ENCODE peak calls at places on chromosomes 13 and 19, in nine cellular contexts. One of them, this sample, is unnamed. For H3K4me1, the result is how much of the 10 kb centered on the place peaks cover.

GRCh38 chr19:55676889-55677505 is 2.0 kb downstream of the EPN1 start:
- DNase-seq in PC-3: no peak
- DNase-seq in aorta: no peak
- DNase-seq in GM23338: no peak
- DNase-seq in right cardiac atrium: no peak
- DNase-seq in breast epithelium: no peak
- DNase-seq in A673: no peak
- DNase-seq in heart right ventricle: no peak
- DNase-seq in effector memory CD4-positive, alpha-beta T cell: no peak
- DNase-seq in this sample: no peak

GRCh38 chr13:94558721-94559120 is 37.2 kb downstream of the TGDS start:
- DNase-seq in PC-3: no peak
- DNase-seq in aorta: no peak
- DNase-seq in GM23338: peak
- DNase-seq in right cardiac atrium: no peak
- DNase-seq in breast epithelium: no peak
- DNase-seq in A673: peak
- DNase-seq in heart right ventricle: no peak
- DNase-seq in effector memory CD4-positive, alpha-beta T cell: no peak
- DNase-seq in this sample: no peak

GRCh38 chr19:18225355-18225701 is 910 bp downstream of the PDE4C start:
- DNase-seq in PC-3: no peak
- DNase-seq in aorta: no peak
- DNase-seq in GM23338: no peak
- DNase-seq in right cardiac atrium: no peak
- DNase-seq in breast epithelium: no peak
- DNase-seq in A673: no peak
- DNase-seq in heart right ventricle: no peak
- DNase-seq in effector memory CD4-positive, alpha-beta T cell: no peak
- DNase-seq in this sample: no peak

GRCh38 chr19:6065685-6066365 is 44.5 kb downstream of the RFX2 start:
- DNase-seq in PC-3: peak
- DNase-seq in aorta: peak
- DNase-seq in GM23338: peak
- DNase-seq in right cardiac atrium: peak
- DNase-seq in breast epithelium: peak
- DNase-seq in A673: no peak
- DNase-seq in heart right ventricle: peak
- DNase-seq in effector memory CD4-positive, alpha-beta T cell: peak
- DNase-seq in this sample: no peak

GRCh38 chr13:20943519-20944012 is 41.0 kb upstream of the XPO4 start:
- DNase-seq in PC-3: peak
- DNase-seq in aorta: peak
- DNase-seq in GM23338: peak
- DNase-seq in right cardiac atrium: peak
- DNase-seq in breast epithelium: peak
- DNase-seq in A673: peak
- DNase-seq in heart right ventricle: peak
- DNase-seq in effector memory CD4-positive, alpha-beta T cell: peak
- DNase-seq in this sample: peak

GRCh38 chr13:104382941-104383340 is 1316.7 kb upstream of the SLC10A2 start:
- DNase-seq in PC-3: no peak
- DNase-seq in aorta: no peak
- DNase-seq in GM23338: no peak
- DNase-seq in right cardiac atrium: no peak
- DNase-seq in breast epithelium: no peak
- DNase-seq in A673: no peak
- DNase-seq in heart right ventricle: no peak
- DNase-seq in effector memory CD4-positive, alpha-beta T cell: no peak
- DNase-seq in this sample: no peak

GRCh38 chr13:106095406-106095805 is 440.1 kb downstream of the EFNB2 start:
- DNase-seq in PC-3: no peak
- DNase-seq in aorta: no peak
- DNase-seq in GM23338: no peak
- DNase-seq in right cardiac atrium: no peak
- DNase-seq in breast epithelium: no peak
- DNase-seq in A673: no peak
- DNase-seq in heart right ventricle: no peak
- DNase-seq in effector memory CD4-positive, alpha-beta T cell: no peak
- DNase-seq in this sample: no peak

GRCh38 chr13:49584771-49585182 is 581 bp downstream of the RCBTB1 start:
- DNase-seq in PC-3: peak
- DNase-seq in aorta: no peak
- DNase-seq in GM23338: peak
- DNase-seq in right cardiac atrium: no peak
- DNase-seq in breast epithelium: no peak
- DNase-seq in A673: no peak
- DNase-seq in heart right ventricle: no peak
- DNase-seq in effector memory CD4-positive, alpha-beta T cell: no peak
- DNase-seq in this sample: no peak

GRCh38 chr19:2780284-2780683 is 2.8 kb downstream of the SGTA start:
- DNase-seq in PC-3: no peak
- DNase-seq in aorta: no peak
- DNase-seq in GM23338: no peak
- DNase-seq in right cardiac atrium: no peak
- DNase-seq in breast epithelium: no peak
- DNase-seq in A673: no peak
- DNase-seq in heart right ventricle: no peak
- DNase-seq in effector memory CD4-positive, alpha-beta T cell: no peak
- DNase-seq in this sample: no peak

GRCh38 chr19:42596391-42597071 is 1.8 kb upstream of the CEACAM8 start:
- DNase-seq in PC-3: peak
- DNase-seq in aorta: no peak
- DNase-seq in GM23338: peak
- DNase-seq in right cardiac atrium: peak
- DNase-seq in breast epithelium: no peak
- DNase-seq in A673: peak
- DNase-seq in heart right ventricle: no peak
- DNase-seq in effector memory CD4-positive, alpha-beta T cell: no peak
- DNase-seq in this sample: peak

GRCh38 chr19:336067-336614 is 8.5 kb downstream of the MIER2 start:
- DNase-seq in PC-3: no peak
- DNase-seq in aorta: peak
- DNase-seq in GM23338: no peak
- DNase-seq in right cardiac atrium: no peak
- DNase-seq in breast epithelium: no peak
- DNase-seq in A673: no peak
- DNase-seq in heart right ventricle: no peak
- DNase-seq in effector memory CD4-positive, alpha-beta T cell: no peak
- DNase-seq in this sample: no peak

GRCh38 chr19:44847144-44848035 is 1.3 kb downstream of the NECTIN2 start:
- DNase-seq in PC-3: peak
- DNase-seq in aorta: peak
- DNase-seq in GM23338: peak
- DNase-seq in right cardiac atrium: peak
- DNase-seq in breast epithelium: peak
- DNase-seq in A673: peak
- DNase-seq in heart right ventricle: peak
- DNase-seq in effector memory CD4-positive, alpha-beta T cell: no peak
- DNase-seq in this sample: no peak

GRCh38 chr19:12994701-12995595 is at the start of gene NFIX:
- DNase-seq in PC-3: peak
- DNase-seq in aorta: peak
- DNase-seq in GM23338: peak
- DNase-seq in right cardiac atrium: peak
- DNase-seq in breast epithelium: peak
- DNase-seq in A673: peak
- DNase-seq in heart right ventricle: peak
- DNase-seq in effector memory CD4-positive, alpha-beta T cell: peak
- DNase-seq in this sample: no peak

GRCh38 chr19:34555447-34555846 is 73.9 kb downstream of the WTIP start:
- DNase-seq in PC-3: peak
- DNase-seq in aorta: no peak
- DNase-seq in GM23338: peak
- DNase-seq in right cardiac atrium: no peak
- DNase-seq in breast epithelium: no peak
- DNase-seq in A673: peak
- DNase-seq in heart right ventricle: no peak
- DNase-seq in effector memory CD4-positive, alpha-beta T cell: no peak
- DNase-seq in this sample: no peak

GRCh38 chr13:50934735-50935419 is 25.3 kb downstream of the RNASEH2B start:
- DNase-seq in PC-3: no peak
- DNase-seq in aorta: no peak
- DNase-seq in GM23338: no peak
- DNase-seq in right cardiac atrium: no peak
- DNase-seq in breast epithelium: no peak
- DNase-seq in A673: no peak
- DNase-seq in heart right ventricle: no peak
- DNase-seq in effector memory CD4-positive, alpha-beta T cell: no peak
- DNase-seq in this sample: no peak

GRCh38 chr19:41928754-41929535 is 696 bp upstream of the ERFL start:
- DNase-seq in PC-3: no peak
- DNase-seq in aorta: no peak
- DNase-seq in GM23338: no peak
- DNase-seq in right cardiac atrium: no peak
- DNase-seq in breast epithelium: no peak
- DNase-seq in A673: no peak
- DNase-seq in heart right ventricle: no peak
- DNase-seq in effector memory CD4-positive, alpha-beta T cell: no peak
- DNase-seq in this sample: no peak

GRCh38 chr13:99992376-99992775 is 10.8 kb downstream of the ZIC2 start:
- DNase-seq in PC-3: no peak
- DNase-seq in aorta: no peak
- DNase-seq in GM23338: no peak
- DNase-seq in right cardiac atrium: no peak
- DNase-seq in breast epithelium: no peak
- DNase-seq in A673: peak
- DNase-seq in heart right ventricle: no peak
- DNase-seq in effector memory CD4-positive, alpha-beta T cell: no peak
- DNase-seq in this sample: no peak
- H3K4me3 ChIP-seq in PC-3: no peak
- H3K4me3 ChIP-seq in aorta: no peak
- H3K4me3 ChIP-seq in GM23338: peak
- H3K4me3 ChIP-seq in right cardiac atrium: no peak
- H3K4me3 ChIP-seq in breast epithelium: no peak
- H3K4me3 ChIP-seq in A673: peak
- H3K4me3 ChIP-seq in heart right ventricle: no peak
- H3K4me3 ChIP-seq in effector memory CD4-positive, alpha-beta T cell: no peak
- H3K4me3 ChIP-seq in this sample: no peak

GRCh38 chr19:4375164-4375619 is 25.2 kb downstream of the SH3GL1 start:
- DNase-seq in PC-3: peak
- DNase-seq in aorta: no peak
- DNase-seq in GM23338: peak
- DNase-seq in right cardiac atrium: no peak
- DNase-seq in breast epithelium: peak
- DNase-seq in A673: no peak
- DNase-seq in heart right ventricle: no peak
- DNase-seq in effector memory CD4-positive, alpha-beta T cell: no peak
- DNase-seq in this sample: no peak

GRCh38 chr19:4374451-4375163 is 25.7 kb downstream of the SH3GL1 start:
- DNase-seq in PC-3: peak
- DNase-seq in aorta: peak
- DNase-seq in GM23338: no peak
- DNase-seq in right cardiac atrium: peak
- DNase-seq in breast epithelium: no peak
- DNase-seq in A673: no peak
- DNase-seq in heart right ventricle: peak
- DNase-seq in effector memory CD4-positive, alpha-beta T cell: no peak
- DNase-seq in this sample: no peak

GRCh38 chr19:4376991-4377781 is 23.2 kb downstream of the SH3GL1 start:
- DNase-seq in PC-3: peak
- DNase-seq in aorta: no peak
- DNase-seq in GM23338: no peak
- DNase-seq in right cardiac atrium: peak
- DNase-seq in breast epithelium: no peak
- DNase-seq in A673: no peak
- DNase-seq in heart right ventricle: no peak
- DNase-seq in effector memory CD4-positive, alpha-beta T cell: no peak
- DNase-seq in this sample: no peak

GRCh38 chr19:4375620-4376228 is 24.6 kb downstream of the SH3GL1 start:
- DNase-seq in PC-3: peak
- DNase-seq in aorta: peak
- DNase-seq in GM23338: peak
- DNase-seq in right cardiac atrium: peak
- DNase-seq in breast epithelium: no peak
- DNase-seq in A673: peak
- DNase-seq in heart right ventricle: no peak
- DNase-seq in effector memory CD4-positive, alpha-beta T cell: no peak
- DNase-seq in this sample: no peak

DNA sequence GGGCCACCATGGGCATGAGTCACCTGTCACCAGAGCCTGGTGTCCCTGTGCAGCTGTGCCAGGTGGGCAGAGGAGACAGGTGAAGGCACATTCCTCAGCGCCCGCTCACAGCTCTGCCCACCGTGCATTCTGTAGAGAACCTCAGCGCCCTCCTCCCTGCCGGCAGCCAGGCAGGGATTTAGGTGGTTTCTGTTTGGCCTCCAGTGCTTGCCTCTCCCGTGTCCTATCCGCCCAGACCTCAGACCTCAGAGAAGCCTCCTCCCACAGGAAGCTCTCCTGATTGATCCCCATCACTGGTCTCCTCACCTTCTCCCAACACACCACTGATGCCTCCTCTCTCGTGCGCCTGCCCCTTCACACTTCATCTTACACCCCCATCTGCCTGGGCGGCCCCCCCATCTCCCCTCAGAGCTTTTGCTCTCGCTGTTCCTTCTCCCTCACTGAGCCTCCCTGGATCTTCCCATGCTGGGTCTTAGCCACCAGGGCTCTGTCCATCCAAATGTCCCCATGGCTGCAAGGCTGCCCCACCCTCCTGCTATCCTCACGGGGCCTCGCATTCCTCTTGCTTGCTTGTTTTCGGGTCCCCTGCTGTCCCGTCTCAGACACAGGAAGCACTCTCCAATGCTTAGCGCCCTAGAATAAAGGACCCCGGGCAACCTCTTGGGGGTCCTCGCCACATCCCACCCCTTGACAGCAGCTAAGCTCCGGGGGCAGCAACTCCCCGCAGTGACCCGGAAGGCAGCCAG is 23.9 kb downstream of the SH3GL1 start:
- DNase-seq in PC-3: peak
- DNase-seq in aorta: no peak
- DNase-seq in GM23338: peak
- DNase-seq in right cardiac atrium: no peak
- DNase-seq in breast epithelium: no peak
- DNase-seq in A673: no peak
- DNase-seq in heart right ventricle: no peak
- DNase-seq in effector memory CD4-positive, alpha-beta T cell: no peak
- DNase-seq in this sample: no peak
- H3K4me1 ChIP-seq in PC-3: half or more
- H3K4me1 ChIP-seq in aorta: under half
- H3K4me1 ChIP-seq in GM23338: under half
- H3K4me1 ChIP-seq in right cardiac atrium: half or more
- H3K4me1 ChIP-seq in breast epithelium: under half
- H3K4me1 ChIP-seq in A673: half or more
- H3K4me1 ChIP-seq in heart right ventricle: half or more
- H3K4me1 ChIP-seq in effector memory CD4-positive, alpha-beta T cell: half or more
- H3K4me1 ChIP-seq in this sample: under half

GRCh38 chr19:50510121-50510670 is 795 bp downstream of the JOSD2 start:
- DNase-seq in PC-3: no peak
- DNase-seq in aorta: peak
- DNase-seq in GM23338: no peak
- DNase-seq in right cardiac atrium: no peak
- DNase-seq in breast epithelium: no peak
- DNase-seq in A673: no peak
- DNase-seq in heart right ventricle: no peak
- DNase-seq in effector memory CD4-positive, alpha-beta T cell: no peak
- DNase-seq in this sample: no peak
- H3K27ac ChIP-seq in PC-3: no peak
- H3K27ac ChIP-seq in aorta: no peak
- H3K27ac ChIP-seq in GM23338: no peak
- H3K27ac ChIP-seq in right cardiac atrium: no peak
- H3K27ac ChIP-seq in breast epithelium: peak
- H3K27ac ChIP-seq in A673: peak
- H3K27ac ChIP-seq in heart right ventricle: peak
- H3K27ac ChIP-seq in effector memory CD4-positive, alpha-beta T cell: peak
- H3K27ac ChIP-seq in this sample: no peak

GRCh38 chr13:74243637-74244526 is 109.7 kb upstream of the KLF12 start:
- DNase-seq in PC-3: peak
- DNase-seq in aorta: no peak
- DNase-seq in GM23338: no peak
- DNase-seq in right cardiac atrium: no peak
- DNase-seq in breast epithelium: no peak
- DNase-seq in A673: no peak
- DNase-seq in heart right ventricle: no peak
- DNase-seq in effector memory CD4-positive, alpha-beta T cell: no peak
- DNase-seq in this sample: no peak
- H3K4me3 ChIP-seq in PC-3: peak
- H3K4me3 ChIP-seq in aorta: no peak
- H3K4me3 ChIP-seq in GM23338: no peak
- H3K4me3 ChIP-seq in right cardiac atrium: no peak
- H3K4me3 ChIP-seq in breast epithelium: no peak
- H3K4me3 ChIP-seq in A673: no peak
- H3K4me3 ChIP-seq in heart right ventricle: no peak
- H3K4me3 ChIP-seq in effector memory CD4-positive, alpha-beta T cell: no peak
- H3K4me3 ChIP-seq in this sample: no peak